ENCODE peak calls at places on chromosomes 7 and 10, in six cellular contexts. A, I, Z, O, K and H are unnamed samples.

GRCh38 chr7:18257711-18258110 is 230.1 kb upstream of the PRPS1L1 start:
- DNase-seq in A (no peak), I (no peak), Z (no peak), O (no peak), K (no peak), H (no peak)

GRCh38 chr7:41809487-41810257 is 106.8 kb upstream of the INHBA start:
- DNase-seq in A (no peak), I (no peak), Z (no peak), O (no peak), K (no peak), H (no peak)

GRCh38 chr10:78328592-78329404 is 295.1 kb downstream of the RPS24 start:
- DNase-seq in A (no peak), I (no peak), Z (no peak), O (no peak), K (no peak), H (no peak)

GRCh38 chr10:78314651-78315050 is 281.0 kb downstream of the RPS24 start:
- DNase-seq in A (no peak), I (no peak), Z (no peak), O (no peak), K (no peak), H (no peak)

GRCh38 chr10:98684019-98684899 is 237.5 kb upstream of the HPS1 start:
- DNase-seq in A (no peak), I (no peak), Z (no peak), O (no peak), K (peak; percentile 22), H (no peak)

GRCh38 chr7:92293887-92294616 is 48.3 kb downstream of the ANKIB1 start:
- DNase-seq in A (no peak), I (no peak), Z (no peak), O (no peak), K (no peak), H (no peak)

GRCh38 chr10:131868436-131868835 is 32.4 kb upstream of the PPP2R2D start:
- DNase-seq in A (no peak), I (no peak), Z (no peak), O (no peak), K (no peak), H (no peak)

GRCh38 chr10:131724891-131725735 is 175.7 kb upstream of the PPP2R2D start:
- DNase-seq in A (no peak), I (no peak), Z (peak; percentile 22), O (no peak), K (no peak), H (no peak)

GRCh38 chr10:15172306-15172840 is 3.9 kb upstream of the NMT2 start:
- DNase-seq in A (no peak), I (no peak), Z (no peak), O (no peak), K (no peak), H (no peak)

GRCh38 chr10:101228682-101229274 is 485 bp downstream of the LBX1 start:
- DNase-seq in A (no peak), I (no peak), Z (peak; percentile 63), O (no peak), K (no peak), H (no peak)

GRCh38 chr10:63346015-63346441 is 119.7 kb downstream of the JMJD1C start:
- DNase-seq in A (no peak), I (no peak), Z (no peak), O (no peak), K (peak; percentile 3), H (no peak)

GRCh38 chr7:140230517-140230861 is 53.7 kb upstream of the KDM7A start:
- DNase-seq in A (no peak), I (no peak), Z (peak; percentile 89), O (no peak), K (peak; percentile 35), H (no peak)

GRCh38 chr7:91239171-91239604 is 25.0 kb upstream of the FZD1 start:
- DNase-seq in A (no peak), I (no peak), Z (no peak), O (no peak), K (no peak), H (no peak)

GRCh38 chr7:50657341-50657873 is 92.2 kb upstream of the DDC start:
- DNase-seq in A (no peak), I (no peak), Z (no peak), O (no peak), K (no peak), H (no peak)

GRCh38 chr7:120743128-120743527 is 114.8 kb downstream of the TSPAN12 start:
- DNase-seq in A (no peak), I (no peak), Z (no peak), O (no peak), K (no peak), H (no peak)

GRCh38 chr7:1873421-1873820 is 203.3 kb downstream of the ELFN1 start:
- DNase-seq in A (no peak), I (no peak), Z (no peak), O (no peak), K (no peak), H (no peak)

GRCh38 chr10:2813277-2813676 is 254.1 kb upstream of the PFKP start:
- DNase-seq in A (no peak), I (no peak), Z (no peak), O (no peak), K (no peak), H (no peak)

GRCh38 chr7:1249731-1250130 is 17.1 kb downstream of the UNCX start:
- DNase-seq in A (no peak), I (no peak), Z (no peak), O (no peak), K (no peak), H (no peak)

GRCh38 chr10:126458453-126458852 is 70.2 kb upstream of the ADAM12 start:
- DNase-seq in A (no peak), I (no peak), Z (no peak), O (no peak), K (no peak), H (no peak)

GRCh38 chr7:84981038-84981601 is 205.7 kb downstream of the SEMA3D start:
- DNase-seq in A (no peak), I (no peak), Z (no peak), O (no peak), K (no peak), H (no peak)

GRCh38 chr7:45599851-45600706 is 25.9 kb downstream of the ADCY1 start:
- DNase-seq in A (no peak), I (no peak), Z (no peak), O (no peak), K (no peak), H (no peak)

GRCh38 chr7:94049615-94050014 is 45.5 kb upstream of the BET1 start:
- DNase-seq in A (no peak), I (no peak), Z (no peak), O (no peak), K (no peak), H (no peak)
- TF ChIP-seq YY1 in A (no peak), I (no peak), Z (no peak), O (no peak), K (no peak), H (no peak)

DNA sequence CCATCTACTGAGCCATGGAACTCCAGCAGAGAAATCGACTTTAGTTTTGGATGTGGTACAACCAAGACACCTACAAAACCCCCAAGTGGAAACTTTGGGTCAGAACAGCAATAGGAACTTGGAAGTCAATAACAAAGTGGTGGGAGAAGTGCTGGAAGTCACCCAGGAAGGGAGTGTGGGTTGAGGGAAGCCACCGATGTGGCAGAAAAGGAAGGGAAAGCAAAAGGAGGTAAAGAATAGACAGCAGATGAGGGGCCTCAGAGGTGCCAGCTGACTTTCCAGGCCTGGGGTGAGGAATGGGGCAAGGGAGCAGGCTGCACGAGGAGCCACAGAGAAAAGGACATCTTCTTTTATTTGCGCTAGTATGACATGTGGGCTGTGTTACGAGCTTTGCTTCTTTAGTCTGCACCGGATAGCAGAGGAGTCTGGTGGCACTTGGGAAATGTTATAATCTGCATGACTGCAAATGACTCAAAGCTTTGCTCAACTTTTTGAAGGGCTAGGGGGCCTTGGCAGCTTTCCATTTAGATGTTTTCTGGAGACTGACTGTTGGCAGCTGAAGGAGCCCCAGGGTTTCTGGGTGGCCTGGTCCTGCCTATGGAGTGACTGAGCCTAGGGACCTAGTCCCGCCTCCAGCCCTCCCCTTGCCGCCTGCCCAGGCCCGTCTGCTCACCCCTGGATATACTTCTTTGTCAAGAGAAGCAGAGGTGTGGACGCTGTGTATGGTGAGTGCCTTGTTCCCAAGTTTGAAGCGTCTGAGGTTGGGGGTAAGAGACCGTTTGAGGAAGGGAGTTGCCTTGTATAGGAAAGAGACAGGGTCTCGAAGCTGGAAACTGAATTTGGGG is 5.0 kb downstream of the PRXL2A start:
- DNase-seq in A (no peak), I (no peak), Z (peak; percentile 55), O (no peak), K (no peak), H (no peak)
- TF ChIP-seq YY1 in A (no peak), I (no peak), Z (no peak), O (no peak), K (no peak), H (no peak)

GRCh38 chr7:135856356-135857144 is 107.9 kb upstream of the FAM180A start:
- DNase-seq in A (no peak), I (no peak), Z (no peak), O (no peak), K (no peak), H (no peak)

GRCh38 chr7:135857519-135858274 is 109.1 kb upstream of the FAM180A start:
- DNase-seq in A (no peak), I (no peak), Z (no peak), O (no peak), K (no peak), H (no peak)

GRCh38 chr7:135855836-135856235 is 107.2 kb upstream of the FAM180A start:
- DNase-seq in A (peak; percentile 59), I (no peak), Z (no peak), O (peak; percentile 2), K (no peak), H (no peak)

GRCh38 chr7:135853008-135853407 is 104.4 kb upstream of the FAM180A start:
- DNase-seq in A (no peak), I (no peak), Z (no peak), O (no peak), K (no peak), H (no peak)

DNA sequence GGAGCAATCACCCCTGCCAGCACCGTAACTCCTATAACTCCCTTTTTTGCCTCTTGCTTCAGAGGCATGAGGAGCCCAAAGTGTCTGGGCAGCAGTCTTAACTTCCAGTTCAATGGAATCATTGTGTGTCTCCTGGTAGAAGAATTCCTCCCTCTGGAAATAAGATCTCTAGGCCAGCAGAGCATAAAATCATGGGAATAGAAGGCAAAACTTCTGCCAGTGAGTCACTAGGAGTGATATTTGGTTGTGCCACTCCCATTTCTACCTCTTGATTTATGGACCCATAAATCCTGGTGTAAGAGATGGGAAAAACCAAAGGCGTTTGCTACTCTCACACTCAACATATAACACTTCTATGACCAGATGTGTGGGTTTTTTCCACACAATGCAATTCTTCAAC is 104.9 kb upstream of the FAM180A start:
- DNase-seq in A (no peak), I (no peak), Z (no peak), O (no peak), K (no peak), H (no peak)
- TF ChIP-seq YY1 in A (no peak), I (no peak), Z (no peak), O (no peak), K (no peak), H (no peak)

DNA sequence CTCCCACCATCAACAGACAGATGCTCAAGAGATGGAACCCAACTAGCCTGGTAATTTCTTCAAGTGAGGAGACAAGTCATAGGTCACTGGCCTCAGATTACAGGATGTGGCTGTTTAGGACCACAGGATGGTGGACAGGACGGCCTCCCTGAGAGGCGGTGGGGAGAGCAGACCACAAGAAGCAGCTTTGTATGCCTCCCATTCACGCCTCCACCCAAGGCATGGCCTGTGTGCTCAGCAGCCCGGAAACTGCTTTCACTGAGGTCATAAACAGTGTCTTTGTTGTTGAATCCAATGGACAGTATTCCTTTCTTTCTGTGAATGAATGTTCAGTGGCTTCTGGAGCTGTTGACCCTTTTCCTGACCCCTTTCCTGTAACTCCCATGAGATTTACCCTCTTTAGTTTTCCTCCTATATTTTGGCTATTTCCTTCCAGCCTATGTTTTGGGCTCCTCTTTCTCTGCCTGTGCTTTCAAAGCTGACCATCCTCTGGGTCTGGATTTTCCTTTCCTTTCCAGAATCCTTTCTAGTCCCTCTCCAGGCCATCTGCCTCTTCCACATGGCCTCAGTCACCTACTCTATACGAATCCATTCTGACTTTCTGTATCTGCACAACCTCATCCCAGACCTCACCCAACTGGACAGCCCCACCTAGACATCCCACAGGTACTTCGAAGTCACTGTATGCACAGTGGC is 32.4 kb upstream of the INPP5F start:
- DNase-seq in A (no peak), I (no peak), Z (no peak), O (no peak), K (peak; percentile 74), H (no peak)
- TF ChIP-seq YY1 in A (no peak), I (no peak), Z (no peak), O (no peak), K (no peak), H (no peak)